ENCODE peak calls at places on chromosomes 12 and 14, in four cellular contexts. T, S, H and U are unnamed samples.

GRCh38 chr12:7171854-7172253 is 17.6 kb upstream of the PEX5 start:
- DNase-seq in H (no peak), T (no peak), S (peak), U (no peak)

GRCh38 chr12:20272801-20273200 is 95.5 kb upstream of the PDE3A start:
- DNase-seq in S (no peak), T (no peak), H (no peak), U (no peak)

GRCh38 chr14:70808023-70808401 is 1.3 kb downstream of the MAP3K9 start:
- DNase-seq in H (peak), T (no peak), S (peak), U (peak)

GRCh38 chr12:49188205-49188915 is 520 bp downstream of the TUBA1A start:
- DNase-seq in S (peak), T (peak), H (peak), U (peak)

GRCh38 chr14:105492051-105492965 is 1.3 kb downstream of the TEDC1 start:
- DNase-seq in S (no peak), T (no peak), H (no peak), U (no peak)

GRCh38 chr12:127628655-127629054 is 638.3 kb upstream of the TMEM132C start:
- DNase-seq in H (no peak), S (no peak), T (no peak), U (no peak)

GRCh38 chr12:41189395-41190251 is 1.5 kb downstream of the PDZRN4 start:
- DNase-seq in H (peak), S (no peak), T (no peak), U (peak)

GRCh38 chr12:112005419-112006395 is 7.3 kb downstream of the TMEM116 start:
- DNase-seq in S (no peak), H (peak), T (no peak), U (no peak)

GRCh38 chr12:50186667-50187066 is 19.5 kb upstream of the CERS5 start:
- DNase-seq in S (no peak), H (no peak), T (no peak), U (no peak)